ENCODE peak calls at places on chromosome 19, in four cellular contexts. Q, J, X and C are unnamed samples.

GRCh38 chr19:18789883-18790565 is 1.1 kb downstream of the COMP start:
- DNase-seq in X (peak; percentile 22), Q (peak; percentile 57), J (no peak), C (no peak)

GRCh38 chr19:29283366-29283765 is 70.4 kb upstream of the UQCRFS1 start:
- DNase-seq in Q (no peak), J (no peak), X (no peak), C (no peak)

GRCh38 chr19:29560313-29561075 is 34.7 kb downstream of the VSTM2B start:
- DNase-seq in Q (no peak), X (no peak), J (no peak), C (no peak)

GRCh38 chr19:30968210-30968609 is 381.0 kb downstream of the TSHZ3 start:
- DNase-seq in X (no peak), J (no peak), Q (no peak), C (no peak)

GRCh38 chr19:13072206-13072898 is 30.3 kb downstream of the LYL1 start:
- DNase-seq in J (no peak), Q (no peak), X (no peak), C (no peak)

GRCh38 chr19:30054210-30054609 is 112.2 kb downstream of the URI1 start:
- DNase-seq in Q (no peak), J (no peak), X (no peak), C (no peak)

GRCh38 chr19:30228113-30228725 is 144.0 kb upstream of the ZNF536 start:
- DNase-seq in J (no peak), X (no peak), Q (peak; percentile 38), C (no peak)

GRCh38 chr19:39212377-39212742 is 8.3 kb upstream of the SYCN start:
- DNase-seq in X (peak; percentile 46), Q (no peak), J (no peak), C (peak; percentile 49)

GRCh38 chr19:3899531-3900294 is 19.2 kb downstream of the ATCAY start:
- DNase-seq in Q (peak; percentile 16), X (no peak), J (peak; percentile 10), C (no peak)

GRCh38 chr19:17751103-17751911 is at the start of gene FCHO1:
- DNase-seq in X (peak; percentile 82), Q (no peak), J (peak; percentile 25), C (peak; percentile 87)

GRCh38 chr19:42271045-42271419 is 2.0 kb downstream of the CIC start:
- DNase-seq in Q (no peak), X (no peak), J (no peak), C (no peak)

GRCh38 chr19:50358483-50359431 is 6.7 kb downstream of the NAPSA start:
- DNase-seq in X (peak; percentile 74), J (no peak), Q (no peak), C (peak; percentile 79)

GRCh38 chr19:55418185-55418584 is 10.6 kb upstream of the UBE2S start:
- DNase-seq in Q (peak; percentile 84), X (peak; percentile 38), J (no peak), C (peak; percentile 72)

GRCh38 chr19:32708457-32708856 is 11.1 kb upstream of the TDRD12 start:
- DNase-seq in X (no peak), J (no peak), Q (no peak), C (peak; percentile 10)

GRCh38 chr19:41551212-41551610 is 24.8 kb upstream of the CEACAM21 start:
- DNase-seq in Q (no peak), J (no peak), X (no peak), C (no peak)

GRCh38 chr19:49337267-49338022 is 2.2 kb downstream of the CD37 start:
- DNase-seq in J (no peak), Q (no peak), X (no peak), C (no peak)

GRCh38 chr19:8158411-8159074 is 9.2 kb upstream of the FBN3 start:
- DNase-seq in X (peak; percentile 32), J (no peak), Q (peak; percentile 91), C (peak; percentile 34)

GRCh38 chr19:41575998-41576397 is at the start of gene CEACAM21:
- DNase-seq in Q (no peak), X (no peak), J (peak; percentile 40), C (no peak)

GRCh38 chr19:29381353-29382203 is 144.2 kb upstream of the VSTM2B start:
- DNase-seq in J (no peak), X (no peak), Q (no peak), C (no peak)

GRCh38 chr19:3238066-3238561 is 13.7 kb downstream of the CELF5 start:
- DNase-seq in Q (no peak), J (no peak), X (no peak), C (no peak)

GRCh38 chr19:8253678-8254077 is 44.5 kb downstream of the CERS4 start:
- DNase-seq in X (no peak), J (no peak), Q (no peak), C (no peak)

GRCh38 chr19:18157465-18158063 is 4.6 kb downstream of the PIK3R2 start:
- DNase-seq in X (no peak), Q (peak; percentile 13), J (no peak), C (no peak)

GRCh38 chr19:10836478-10837325 is 690 bp upstream of the TMED1 start:
- DNase-seq in Q (peak; percentile 91), X (peak; percentile 70), J (no peak), C (no peak)

GRCh38 chr19:11612816-11613511 is 15.7 kb downstream of the ZNF627 start:
- DNase-seq in Q (no peak), X (no peak), J (no peak), C (no peak)

GRCh38 chr19:3365093-3365446 is 1.3 kb upstream of the NFIC start:
- DNase-seq in J (no peak), X (no peak), Q (no peak), C (no peak)

GRCh38 chr19:49492573-49493411 is 3.4 kb upstream of the RPS11 start:
- DNase-seq in J (no peak), Q (no peak), X (no peak), C (no peak)

GRCh38 chr19:1064661-1065605 is 2.0 kb upstream of the ARHGAP45 start:
- DNase-seq in X (peak; percentile 47), Q (peak; percentile 84), J (no peak), C (peak; percentile 72)

GRCh38 chr19:42199440-42200115 is 17.9 kb downstream of the DEDD2 start:
- DNase-seq in X (peak; percentile 54), Q (no peak), J (no peak), C (peak; percentile 53)

GRCh38 chr19:41887711-41888382 is 4.9 kb downstream of the ARHGEF1 start:
- DNase-seq in X (peak; percentile 76), J (no peak), Q (peak; percentile 87), C (peak; percentile 76)

GRCh38 chr19:17289489-17289888 is 7.8 kb downstream of the ANKLE1 start:
- DNase-seq in X (no peak), Q (peak; percentile 76), J (no peak), C (no peak)

GRCh38 chr19:8515317-8515716 is 1.4 kb upstream of the ZNF414 start:
- DNase-seq in Q (no peak), X (peak; percentile 35), J (no peak), C (peak; percentile 73)

GRCh38 chr19:2631213-2631821 is 71.2 kb downstream of the GNG7 start:
- DNase-seq in Q (no peak), X (no peak), J (no peak), C (no peak)

GRCh38 chr19:17719730-17720486 is 628 bp downstream of the MAP1S start:
- DNase-seq in Q (peak; percentile 56), X (peak; percentile 15), J (no peak), C (no peak)

GRCh38 chr19:23801798-23802197 is 43.1 kb upstream of the ZNF681 start:
- DNase-seq in Q (no peak), X (no peak), J (no peak), C (no peak)

GRCh38 chr19:10201176-10201575 is 6.4 kb upstream of the DNMT1 start:
- DNase-seq in J (no peak), X (no peak), Q (no peak), C (no peak)

GRCh38 chr19:14459703-14460102 is 15.5 kb downstream of the PTGER1 start:
- DNase-seq in X (peak; percentile 28), Q (no peak), J (no peak), C (no peak)

GRCh38 chr19:18254546-18255500 is 19.4 kb downstream of the IQCN start:
- DNase-seq in X (no peak), Q (no peak), J (no peak), C (no peak)

DNA sequence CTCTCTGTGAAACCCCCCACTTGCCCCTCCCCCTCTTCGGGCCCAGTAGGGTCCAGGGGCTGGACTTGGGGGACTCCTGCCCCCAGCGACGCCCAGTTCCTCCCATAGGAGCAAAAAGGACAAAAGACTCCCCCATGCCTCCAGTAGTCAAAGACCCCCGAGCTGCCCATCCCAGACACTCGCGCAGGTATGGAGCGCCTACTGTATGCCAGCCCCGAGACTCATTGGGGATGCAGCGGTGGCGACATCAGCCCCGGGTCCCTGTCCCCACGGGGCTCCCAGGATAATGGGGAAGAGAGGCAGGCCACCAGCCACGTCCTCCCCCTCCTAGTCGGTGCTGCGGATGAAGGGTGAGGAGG is 18.3 kb upstream of the ZNRF4 start:
- DNase-seq in Q (no peak), J (no peak), X (no peak), C (no peak)
- H3K27ac ChIP-seq in Q (no peak overlapping the region), J (no peak overlapping the region), X (no peak overlapping the region), C (no peak overlapping the region)

DNA sequence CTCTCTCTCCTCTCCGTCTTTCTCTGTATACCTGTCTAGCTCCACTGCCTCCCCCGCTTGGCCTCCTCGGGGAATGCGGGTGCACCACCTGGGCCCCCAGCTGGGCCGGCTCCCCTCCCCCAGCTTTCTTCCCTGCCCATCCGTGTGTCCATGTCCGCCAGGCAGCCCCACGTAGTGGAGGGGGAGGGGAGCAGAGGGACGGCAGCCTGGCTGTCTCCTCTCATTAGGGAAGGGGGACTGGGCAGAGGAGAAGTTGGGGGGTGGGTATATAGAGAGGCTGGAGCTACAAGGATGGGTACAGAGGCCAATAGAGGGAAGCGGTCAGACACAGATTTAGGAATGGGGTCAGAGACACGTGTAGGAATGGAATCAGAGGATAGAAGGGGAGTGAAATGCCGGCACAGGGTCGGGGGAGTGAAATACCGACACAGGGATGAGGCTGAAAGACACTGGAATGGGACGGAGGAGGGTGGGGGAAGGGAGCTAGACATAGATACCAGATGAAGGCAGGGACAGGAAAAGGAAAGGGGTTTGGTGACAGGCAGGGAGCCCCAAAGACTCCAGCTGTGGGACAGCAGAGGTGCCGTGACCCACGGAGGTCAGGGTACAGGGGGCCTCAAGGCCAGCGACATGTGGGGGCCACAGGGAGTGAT is 2.8 kb downstream of the NECTIN2 start:
- DNase-seq in X (no peak), Q (peak; percentile 58), J (no peak), C (no peak)
- H3K4me3 ChIP-seq in X (no peak overlapping the region), Q (peak overlapping the region; percentile 99), J (peak overlapping the region; percentile 97), C (no peak overlapping the region)

GRCh38 chr19:53908933-53909415 is at the start of gene CACNG7:
- DNase-seq in X (no peak), J (no peak), Q (no peak), C (no peak)
- H3K9me3 ChIP-seq in X (no peaks in the 10 kb centered on the region), J (no peaks in the 10 kb centered on the region), Q (no peaks in the 10 kb centered on the region), C (no peaks in the 10 kb centered on the region)

GRCh38 chr19:37930416-37930815 is 23.4 kb downstream of the SIPA1L3 start:
- DNase-seq in X (no peak), Q (no peak), J (no peak), C (no peak)
- H3K27ac ChIP-seq in X (no peak overlapping the region), Q (peak overlapping the region; percentile 94), J (no peak overlapping the region), C (no peak overlapping the region)

DNA sequence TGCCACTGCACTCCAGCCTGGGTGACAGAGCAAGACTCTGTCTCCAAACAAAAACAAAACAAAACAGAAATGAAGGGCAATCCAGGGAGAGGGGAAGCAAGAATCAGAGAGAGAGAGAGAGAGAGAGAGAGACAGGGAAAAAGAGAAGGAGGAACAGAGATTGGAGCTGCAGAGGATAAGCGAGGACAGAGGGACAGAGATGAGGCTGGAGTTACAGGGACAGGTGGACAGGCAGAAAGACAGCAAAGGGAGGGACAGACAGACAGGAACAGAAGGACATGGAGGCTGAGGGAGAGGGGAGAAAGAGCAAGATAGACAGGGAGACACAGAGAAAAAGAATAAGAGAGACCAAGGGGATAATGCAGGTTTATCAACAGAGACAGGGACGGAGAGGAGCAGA is 1.3 kb upstream of the CRX start:
- DNase-seq in J (no peak), X (no peak), Q (no peak), C (no peak)
- H3K4me3 ChIP-seq in J (no peak overlapping the region), X (no peak overlapping the region), Q (no peak overlapping the region), C (no peak overlapping the region)

GRCh38 chr19:57623091-57623490 is 9.0 kb downstream of the ZNF134 start:
- DNase-seq in Q (no peak), J (no peak), X (no peak), C (no peak)
- H3K9me3 ChIP-seq in Q (peaks cover 70% of the 10 kb centered on the region), J (peaks cover 91% of the 10 kb centered on the region), X (peaks cover 74% of the 10 kb centered on the region), C (peaks cover 31% of the 10 kb centered on the region)